ENCODE peak calls at places on chromosomes 2 and 18, in five cellular contexts. One of them, this sample, is unnamed.

GRCh38 chr18:78517328-78517727 is 462.3 kb upstream of the SALL3 start:
- DNase-seq in activated T-cell treated with anti-CD3 and anti-CD28 coated beads, Interleukin-2, amount 50 U/mL, for 72 hours: no peak
- DNase-seq in right cardiac atrium: no peak
- DNase-seq in NCI-H524: no peak
- DNase-seq in fibroblast of mammary gland: no peak
- DNase-seq in this sample: no peak

GRCh38 chr2:230777681-230778080 is 65.0 kb downstream of the CAB39 start:
- DNase-seq in activated T-cell treated with anti-CD3 and anti-CD28 coated beads, Interleukin-2, amount 50 U/mL, for 72 hours: no peak
- DNase-seq in right cardiac atrium: no peak
- DNase-seq in NCI-H524: no peak
- DNase-seq in fibroblast of mammary gland: no peak
- DNase-seq in this sample: no peak

GRCh38 chr2:240501531-240501991 is 56.2 kb downstream of the ANKMY1 start:
- DNase-seq in activated T-cell treated with anti-CD3 and anti-CD28 coated beads, Interleukin-2, amount 50 U/mL, for 72 hours: no peak
- DNase-seq in right cardiac atrium: no peak
- DNase-seq in NCI-H524: no peak
- DNase-seq in fibroblast of mammary gland: no peak
- DNase-seq in this sample: no peak

GRCh38 chr18:76581261-76581660 is 86.2 kb upstream of the ZNF516 start:
- DNase-seq in activated T-cell treated with anti-CD3 and anti-CD28 coated beads, Interleukin-2, amount 50 U/mL, for 72 hours: no peak
- DNase-seq in right cardiac atrium: no peak
- DNase-seq in NCI-H524: no peak
- DNase-seq in fibroblast of mammary gland: no peak
- DNase-seq in this sample: no peak

GRCh38 chr2:170462433-170463205 is 252.5 kb upstream of the SP5 start:
- DNase-seq in activated T-cell treated with anti-CD3 and anti-CD28 coated beads, Interleukin-2, amount 50 U/mL, for 72 hours: no peak
- DNase-seq in right cardiac atrium: no peak
- DNase-seq in NCI-H524: peak; percentile 86
- DNase-seq in fibroblast of mammary gland: no peak
- DNase-seq in this sample: no peak

GRCh38 chr2:68463287-68463877 is 3.7 kb downstream of the FBXO48 start:
- DNase-seq in activated T-cell treated with anti-CD3 and anti-CD28 coated beads, Interleukin-2, amount 50 U/mL, for 72 hours: no peak
- DNase-seq in right cardiac atrium: no peak
- DNase-seq in NCI-H524: no peak
- DNase-seq in fibroblast of mammary gland: peak; percentile 67
- DNase-seq in this sample: no peak

GRCh38 chr2:69177063-69177771 is 164.2 kb downstream of the ANTXR1 start:
- DNase-seq in activated T-cell treated with anti-CD3 and anti-CD28 coated beads, Interleukin-2, amount 50 U/mL, for 72 hours: no peak
- DNase-seq in right cardiac atrium: peak; percentile 72
- DNase-seq in NCI-H524: no peak
- DNase-seq in fibroblast of mammary gland: peak; percentile 88
- DNase-seq in this sample: peak; percentile 75

GRCh38 chr2:146982393-146982846 is 862.4 kb upstream of the ACVR2A start:
- DNase-seq in activated T-cell treated with anti-CD3 and anti-CD28 coated beads, Interleukin-2, amount 50 U/mL, for 72 hours: no peak
- DNase-seq in right cardiac atrium: peak; percentile 52
- DNase-seq in NCI-H524: no peak
- DNase-seq in fibroblast of mammary gland: peak; percentile 99
- DNase-seq in this sample: peak; percentile 28

GRCh38 chr18:45276878-45277277 is 338.4 kb upstream of the SLC14A2 start:
- DNase-seq in activated T-cell treated with anti-CD3 and anti-CD28 coated beads, Interleukin-2, amount 50 U/mL, for 72 hours: no peak
- DNase-seq in right cardiac atrium: no peak
- DNase-seq in NCI-H524: no peak
- DNase-seq in fibroblast of mammary gland: no peak
- DNase-seq in this sample: no peak

GRCh38 chr2:12587729-12588522 is 128.8 kb upstream of the TRIB2 start:
- DNase-seq in activated T-cell treated with anti-CD3 and anti-CD28 coated beads, Interleukin-2, amount 50 U/mL, for 72 hours: no peak
- DNase-seq in right cardiac atrium: no peak
- DNase-seq in NCI-H524: no peak
- DNase-seq in fibroblast of mammary gland: peak; percentile 91
- DNase-seq in this sample: no peak